ENCODE peak calls at places on chromosomes 4 and X, in ten cellular contexts. One of them, this sample, is unnamed.
A peak's percentile ranks its signal among the peaks of the same experiment; 100 is the strongest.

GRCh38 chr4:121785479-121785878 is 15.6 kb upstream of the EXOSC9 start:
- DNase-seq in RWPE1: no peak
- DNase-seq in stimulated activated CD4-positive, alpha-beta T cell treated with anti-CD3 and anti-CD28 coated beads, Interleukin-2, amount 100 ng/mL, for 48 hours: no peak
- DNase-seq in ovary: no peak
- DNase-seq in HT1080: no peak
- DNase-seq in colonic mucosa: no peak
- DNase-seq in amniotic stem cell: no peak
- DNase-seq in dorsolateral prefrontal cortex: peak; percentile 38
- DNase-seq in NCI-H1105: no peak
- DNase-seq in breast epithelium: no peak
- DNase-seq in this sample: no peak

GRCh38 chrX:125289920-125290319 is 29.8 kb upstream of the TEX13C start:
- DNase-seq in ovary: no peak
- DNase-seq in RWPE1: no peak
- DNase-seq in colonic mucosa: no peak
- DNase-seq in dorsolateral prefrontal cortex: no peak
- DNase-seq in breast epithelium: no peak
- DNase-seq in amniotic stem cell: no peak
- DNase-seq in stimulated activated CD4-positive, alpha-beta T cell treated with anti-CD3 and anti-CD28 coated beads, Interleukin-2, amount 100 ng/mL, for 48 hours: no peak
- DNase-seq in NCI-H1105: no peak
- DNase-seq in HT1080: no peak
- DNase-seq in this sample: no peak

GRCh38 chrX:148417934-148418333 is 82.5 kb upstream of the AFF2 start:
- DNase-seq in NCI-H1105: no peak
- DNase-seq in amniotic stem cell: no peak
- DNase-seq in RWPE1: no peak
- DNase-seq in HT1080: peak; percentile 70
- DNase-seq in breast epithelium: no peak
- DNase-seq in colonic mucosa: no peak
- DNase-seq in stimulated activated CD4-positive, alpha-beta T cell treated with anti-CD3 and anti-CD28 coated beads, Interleukin-2, amount 100 ng/mL, for 48 hours: no peak
- DNase-seq in ovary: no peak
- DNase-seq in dorsolateral prefrontal cortex: no peak
- DNase-seq in this sample: no peak

GRCh38 chr4:86939123-86939522 is 4.3 kb downstream of the AFF1 start:
- DNase-seq in RWPE1: no peak
- DNase-seq in amniotic stem cell: no peak
- DNase-seq in colonic mucosa: no peak
- DNase-seq in dorsolateral prefrontal cortex: no peak
- DNase-seq in breast epithelium: no peak
- DNase-seq in stimulated activated CD4-positive, alpha-beta T cell treated with anti-CD3 and anti-CD28 coated beads, Interleukin-2, amount 100 ng/mL, for 48 hours: no peak
- DNase-seq in NCI-H1105: no peak
- DNase-seq in ovary: no peak
- DNase-seq in HT1080: no peak
- DNase-seq in this sample: no peak

GRCh38 chr4:105414316-105414715 is 59.5 kb downstream of the PPA2 start:
- DNase-seq in colonic mucosa: no peak
- DNase-seq in ovary: peak; percentile 9
- DNase-seq in RWPE1: no peak
- DNase-seq in amniotic stem cell: no peak
- DNase-seq in NCI-H1105: no peak
- DNase-seq in stimulated activated CD4-positive, alpha-beta T cell treated with anti-CD3 and anti-CD28 coated beads, Interleukin-2, amount 100 ng/mL, for 48 hours: no peak
- DNase-seq in dorsolateral prefrontal cortex: no peak
- DNase-seq in HT1080: no peak
- DNase-seq in breast epithelium: no peak
- DNase-seq in this sample: no peak

GRCh38 chr4:78809295-78809694 is 33.1 kb downstream of the BMP2K start:
- DNase-seq in HT1080: no peak
- DNase-seq in ovary: no peak
- DNase-seq in colonic mucosa: no peak
- DNase-seq in RWPE1: no peak
- DNase-seq in dorsolateral prefrontal cortex: no peak
- DNase-seq in breast epithelium: no peak
- DNase-seq in stimulated activated CD4-positive, alpha-beta T cell treated with anti-CD3 and anti-CD28 coated beads, Interleukin-2, amount 100 ng/mL, for 48 hours: no peak
- DNase-seq in NCI-H1105: no peak
- DNase-seq in amniotic stem cell: no peak
- DNase-seq in this sample: no peak

GRCh38 chr4:47031011-47031678 is at the start of gene GABRB1:
- DNase-seq in breast epithelium: no peak
- DNase-seq in stimulated activated CD4-positive, alpha-beta T cell treated with anti-CD3 and anti-CD28 coated beads, Interleukin-2, amount 100 ng/mL, for 48 hours: no peak
- DNase-seq in dorsolateral prefrontal cortex: peak; percentile 77
- DNase-seq in RWPE1: peak; percentile 36
- DNase-seq in amniotic stem cell: peak; percentile 11
- DNase-seq in HT1080: no peak
- DNase-seq in NCI-H1105: no peak
- DNase-seq in ovary: peak; percentile 28
- DNase-seq in colonic mucosa: peak; percentile 74
- DNase-seq in this sample: no peak

GRCh38 chrX:45134303-45134702 is 66.4 kb downstream of the DIPK2B start:
- DNase-seq in stimulated activated CD4-positive, alpha-beta T cell treated with anti-CD3 and anti-CD28 coated beads, Interleukin-2, amount 100 ng/mL, for 48 hours: no peak
- DNase-seq in ovary: peak; percentile 22
- DNase-seq in colonic mucosa: no peak
- DNase-seq in NCI-H1105: no peak
- DNase-seq in breast epithelium: no peak
- DNase-seq in dorsolateral prefrontal cortex: peak; percentile 88
- DNase-seq in RWPE1: no peak
- DNase-seq in amniotic stem cell: no peak
- DNase-seq in HT1080: no peak
- DNase-seq in this sample: no peak

GRCh38 chr4:168648494-168648893 is 151.6 kb downstream of the PALLD start:
- DNase-seq in RWPE1: no peak
- DNase-seq in colonic mucosa: no peak
- DNase-seq in dorsolateral prefrontal cortex: no peak
- DNase-seq in HT1080: no peak
- DNase-seq in ovary: no peak
- DNase-seq in NCI-H1105: no peak
- DNase-seq in amniotic stem cell: no peak
- DNase-seq in stimulated activated CD4-positive, alpha-beta T cell treated with anti-CD3 and anti-CD28 coated beads, Interleukin-2, amount 100 ng/mL, for 48 hours: no peak
- DNase-seq in breast epithelium: no peak
- DNase-seq in this sample: no peak

GRCh38 chr4:162891788-162892707 is 274.6 kb downstream of the NAF1 start:
- DNase-seq in NCI-H1105: no peak
- DNase-seq in RWPE1: no peak
- DNase-seq in breast epithelium: no peak
- DNase-seq in amniotic stem cell: no peak
- DNase-seq in HT1080: peak; percentile 51
- DNase-seq in stimulated activated CD4-positive, alpha-beta T cell treated with anti-CD3 and anti-CD28 coated beads, Interleukin-2, amount 100 ng/mL, for 48 hours: no peak
- DNase-seq in colonic mucosa: no peak
- DNase-seq in ovary: no peak
- DNase-seq in dorsolateral prefrontal cortex: no peak
- DNase-seq in this sample: no peak

GRCh38 chrX:115949900-115950822 is 220.4 kb upstream of the AGTR2 start:
- DNase-seq in colonic mucosa: no peak
- DNase-seq in NCI-H1105: no peak
- DNase-seq in RWPE1: no peak
- DNase-seq in amniotic stem cell: no peak
- DNase-seq in dorsolateral prefrontal cortex: peak; percentile 91
- DNase-seq in HT1080: no peak
- DNase-seq in ovary: peak; percentile 74
- DNase-seq in breast epithelium: no peak
- DNase-seq in stimulated activated CD4-positive, alpha-beta T cell treated with anti-CD3 and anti-CD28 coated beads, Interleukin-2, amount 100 ng/mL, for 48 hours: peak; percentile 17
- DNase-seq in this sample: peak; percentile 98

GRCh38 chr4:147594107-147594506 is 23.1 kb upstream of the TMEM184C start:
- DNase-seq in ovary: no peak
- DNase-seq in stimulated activated CD4-positive, alpha-beta T cell treated with anti-CD3 and anti-CD28 coated beads, Interleukin-2, amount 100 ng/mL, for 48 hours: no peak
- DNase-seq in dorsolateral prefrontal cortex: no peak
- DNase-seq in breast epithelium: no peak
- DNase-seq in NCI-H1105: no peak
- DNase-seq in HT1080: no peak
- DNase-seq in amniotic stem cell: no peak
- DNase-seq in RWPE1: no peak
- DNase-seq in colonic mucosa: no peak
- DNase-seq in this sample: no peak

GRCh38 chr4:34198966-34199365 is 2045.3 kb downstream of the ARAP2 start:
- DNase-seq in ovary: no peak
- DNase-seq in HT1080: peak; percentile 37
- DNase-seq in colonic mucosa: no peak
- DNase-seq in stimulated activated CD4-positive, alpha-beta T cell treated with anti-CD3 and anti-CD28 coated beads, Interleukin-2, amount 100 ng/mL, for 48 hours: no peak
- DNase-seq in RWPE1: no peak
- DNase-seq in breast epithelium: no peak
- DNase-seq in NCI-H1105: no peak
- DNase-seq in dorsolateral prefrontal cortex: no peak
- DNase-seq in amniotic stem cell: no peak
- DNase-seq in this sample: no peak

GRCh38 chr4:4599886-4600285 is 58.0 kb upstream of the STX18 start:
- DNase-seq in RWPE1: no peak
- DNase-seq in stimulated activated CD4-positive, alpha-beta T cell treated with anti-CD3 and anti-CD28 coated beads, Interleukin-2, amount 100 ng/mL, for 48 hours: no peak
- DNase-seq in NCI-H1105: peak; percentile 68
- DNase-seq in dorsolateral prefrontal cortex: no peak
- DNase-seq in ovary: no peak
- DNase-seq in breast epithelium: no peak
- DNase-seq in colonic mucosa: no peak
- DNase-seq in amniotic stem cell: no peak
- DNase-seq in HT1080: no peak
- DNase-seq in this sample: peak; percentile 70

GRCh38 chr4:6228158-6229067 is 28.1 kb upstream of the JAKMIP1 start:
- DNase-seq in stimulated activated CD4-positive, alpha-beta T cell treated with anti-CD3 and anti-CD28 coated beads, Interleukin-2, amount 100 ng/mL, for 48 hours: no peak
- DNase-seq in NCI-H1105: no peak
- DNase-seq in ovary: no peak
- DNase-seq in breast epithelium: peak; percentile 6
- DNase-seq in colonic mucosa: no peak
- DNase-seq in RWPE1: no peak
- DNase-seq in amniotic stem cell: no peak
- DNase-seq in HT1080: no peak
- DNase-seq in dorsolateral prefrontal cortex: peak; percentile 24
- DNase-seq in this sample: no peak

GRCh38 chr4:152665691-152666410 is 13.9 kb downstream of the TMEM154 start:
- DNase-seq in RWPE1: no peak
- DNase-seq in dorsolateral prefrontal cortex: no peak
- DNase-seq in amniotic stem cell: no peak
- DNase-seq in breast epithelium: no peak
- DNase-seq in NCI-H1105: no peak
- DNase-seq in colonic mucosa: no peak
- DNase-seq in ovary: no peak
- DNase-seq in HT1080: no peak
- DNase-seq in stimulated activated CD4-positive, alpha-beta T cell treated with anti-CD3 and anti-CD28 coated beads, Interleukin-2, amount 100 ng/mL, for 48 hours: no peak
- DNase-seq in this sample: no peak

GRCh38 chr4:87321888-87322287 is 794 bp downstream of the HSD17B13 start:
- DNase-seq in stimulated activated CD4-positive, alpha-beta T cell treated with anti-CD3 and anti-CD28 coated beads, Interleukin-2, amount 100 ng/mL, for 48 hours: no peak
- DNase-seq in ovary: no peak
- DNase-seq in colonic mucosa: no peak
- DNase-seq in NCI-H1105: no peak
- DNase-seq in breast epithelium: no peak
- DNase-seq in RWPE1: no peak
- DNase-seq in dorsolateral prefrontal cortex: no peak
- DNase-seq in amniotic stem cell: no peak
- DNase-seq in HT1080: no peak
- DNase-seq in this sample: no peak

GRCh38 chrX:153576961-153577360 is 22.0 kb downstream of the CCNQ start:
- DNase-seq in dorsolateral prefrontal cortex: no peak
- DNase-seq in NCI-H1105: no peak
- DNase-seq in amniotic stem cell: no peak
- DNase-seq in colonic mucosa: no peak
- DNase-seq in ovary: no peak
- DNase-seq in RWPE1: no peak
- DNase-seq in stimulated activated CD4-positive, alpha-beta T cell treated with anti-CD3 and anti-CD28 coated beads, Interleukin-2, amount 100 ng/mL, for 48 hours: no peak
- DNase-seq in HT1080: no peak
- DNase-seq in breast epithelium: no peak
- DNase-seq in this sample: no peak

GRCh38 chr4:152265149-152265621 is 270.7 kb downstream of the FBXW7 start:
- DNase-seq in RWPE1: peak; percentile 79
- DNase-seq in dorsolateral prefrontal cortex: no peak
- DNase-seq in HT1080: peak; percentile 82
- DNase-seq in ovary: no peak
- DNase-seq in breast epithelium: no peak
- DNase-seq in colonic mucosa: no peak
- DNase-seq in NCI-H1105: no peak
- DNase-seq in stimulated activated CD4-positive, alpha-beta T cell treated with anti-CD3 and anti-CD28 coated beads, Interleukin-2, amount 100 ng/mL, for 48 hours: no peak
- DNase-seq in amniotic stem cell: no peak
- DNase-seq in this sample: peak; percentile 93